ENCODE peak calls at places on chromosomes 3 and 15, in five cellular contexts. One of them, this sample, is unnamed. For H3K9me3 and H3K4me1, the result is how much of the 10 kb centered on the place peaks cover.

GRCh38 chr3:72887723-72888545 is at the start of gene GXYLT2:
- DNase-seq in lung: peak
- DNase-seq in A549: peak
- DNase-seq in body of pancreas: peak
- DNase-seq in heart right ventricle: peak
- DNase-seq in this sample: no peak

GRCh38 chr3:38138347-38139190 is at the start of gene MYD88:
- DNase-seq in body of pancreas: peak
- DNase-seq in heart right ventricle: peak
- DNase-seq in A549: peak
- DNase-seq in lung: peak
- DNase-seq in this sample: peak

GRCh38 chr3:192825657-192826200 is 91.9 kb downstream of the MB21D2 start:
- DNase-seq in heart right ventricle: no peak
- DNase-seq in A549: peak
- DNase-seq in lung: no peak
- DNase-seq in body of pancreas: peak
- DNase-seq in this sample: no peak

GRCh38 chr3:25354071-25354470 is 74.0 kb upstream of the RARB start:
- DNase-seq in lung: no peak
- DNase-seq in body of pancreas: no peak
- DNase-seq in A549: no peak
- DNase-seq in heart right ventricle: no peak
- DNase-seq in this sample: no peak

GRCh38 chr15:48631191-48631770 is 14.2 kb downstream of the FBN1 start:
- DNase-seq in lung: no peak
- DNase-seq in heart right ventricle: no peak
- DNase-seq in A549: no peak
- DNase-seq in body of pancreas: no peak
- DNase-seq in this sample: no peak

GRCh38 chr3:13139471-13140065 is 66.3 kb upstream of the IQSEC1 start:
- DNase-seq in lung: no peak
- DNase-seq in heart right ventricle: no peak
- DNase-seq in A549: no peak
- DNase-seq in body of pancreas: no peak
- DNase-seq in this sample: peak

GRCh38 chr3:32401141-32401540 is 9.5 kb downstream of the CMTM7 start:
- DNase-seq in lung: no peak
- DNase-seq in body of pancreas: no peak
- DNase-seq in heart right ventricle: no peak
- DNase-seq in A549: no peak
- DNase-seq in this sample: no peak

GRCh38 chr3:63519426-63519825 is 133.0 kb upstream of the SNTN start:
- DNase-seq in lung: no peak
- DNase-seq in heart right ventricle: no peak
- DNase-seq in A549: no peak
- DNase-seq in body of pancreas: no peak
- DNase-seq in this sample: no peak

GRCh38 chr3:120506828-120507774 is 56.3 kb upstream of the FSTL1 start:
- DNase-seq in lung: peak
- DNase-seq in body of pancreas: peak
- DNase-seq in A549: peak
- DNase-seq in heart right ventricle: peak
- DNase-seq in this sample: no peak

GRCh38 chr3:17775073-17775472 is 32.6 kb upstream of the TBC1D5 start:
- DNase-seq in A549: no peak
- DNase-seq in lung: no peak
- DNase-seq in heart right ventricle: no peak
- DNase-seq in body of pancreas: no peak
- DNase-seq in this sample: no peak

GRCh38 chr15:34188711-34189110 is 21.2 kb downstream of the KATNBL1 start:
- DNase-seq in heart right ventricle: no peak
- DNase-seq in body of pancreas: no peak
- DNase-seq in lung: no peak
- DNase-seq in A549: no peak
- DNase-seq in this sample: no peak

GRCh38 chr3:94873751-94874150 is 810.9 kb downstream of the NSUN3 start:
- DNase-seq in body of pancreas: no peak
- DNase-seq in heart right ventricle: no peak
- DNase-seq in lung: no peak
- DNase-seq in A549: no peak
- DNase-seq in this sample: no peak

GRCh38 chr3:158961497-158961896 is 159.6 kb downstream of the MFSD1 start:
- DNase-seq in A549: no peak
- DNase-seq in lung: no peak
- DNase-seq in heart right ventricle: no peak
- DNase-seq in body of pancreas: no peak
- DNase-seq in this sample: no peak

GRCh38 chr15:33126559-33127290 is 67.8 kb downstream of the FMN1 start:
- DNase-seq in lung: peak
- DNase-seq in body of pancreas: peak
- DNase-seq in A549: peak
- DNase-seq in heart right ventricle: peak
- DNase-seq in this sample: peak

GRCh38 chr15:83398591-83398990 is 48.5 kb upstream of the SH3GL3 start:
- DNase-seq in body of pancreas: no peak
- DNase-seq in A549: no peak
- DNase-seq in lung: no peak
- DNase-seq in heart right ventricle: no peak
- DNase-seq in this sample: no peak

GRCh38 chr3:122665226-122665786 is 15.3 kb upstream of the PARP14 start:
- DNase-seq in A549: no peak
- DNase-seq in lung: no peak
- DNase-seq in body of pancreas: no peak
- DNase-seq in heart right ventricle: no peak
- DNase-seq in this sample: no peak

GRCh38 chr3:161339517-161340500 is 31.5 kb downstream of the SPTSSB start:
- DNase-seq in body of pancreas: no peak
- DNase-seq in A549: no peak
- DNase-seq in lung: no peak
- DNase-seq in heart right ventricle: no peak
- DNase-seq in this sample: no peak

GRCh38 chr3:35883929-35884328 is 244.6 kb downstream of the ARPP21 start:
- DNase-seq in heart right ventricle: no peak
- DNase-seq in lung: no peak
- DNase-seq in body of pancreas: no peak
- DNase-seq in A549: no peak
- DNase-seq in this sample: no peak

GRCh38 chr3:159635047-159635641 is 353.5 kb upstream of the IL12A start:
- DNase-seq in lung: no peak
- DNase-seq in A549: peak
- DNase-seq in heart right ventricle: no peak
- DNase-seq in body of pancreas: no peak
- DNase-seq in this sample: no peak

GRCh38 chr15:78402056-78402610 is 35.9 kb upstream of the IREB2 start:
- DNase-seq in body of pancreas: no peak
- DNase-seq in lung: no peak
- DNase-seq in heart right ventricle: no peak
- DNase-seq in A549: no peak
- DNase-seq in this sample: no peak

GRCh38 chr3:58659051-58659675 is 7.4 kb downstream of the FAM3D start:
- DNase-seq in A549: peak
- DNase-seq in body of pancreas: peak
- DNase-seq in heart right ventricle: peak
- DNase-seq in lung: no peak
- DNase-seq in this sample: no peak

GRCh38 chr3:54122802-54123537 is 618 bp downstream of the CACNA2D3 start:
- DNase-seq in A549: no peak
- DNase-seq in heart right ventricle: no peak
- DNase-seq in body of pancreas: no peak
- DNase-seq in lung: no peak
- DNase-seq in this sample: no peak

GRCh38 chr15:84734794-84735479 is 13.5 kb upstream of the ZNF592 start:
- DNase-seq in heart right ventricle: peak
- DNase-seq in body of pancreas: peak
- DNase-seq in A549: peak
- DNase-seq in lung: peak
- DNase-seq in this sample: peak

GRCh38 chr3:171561601-171562323 is 101.6 kb upstream of the TNIK start:
- DNase-seq in lung: no peak
- DNase-seq in heart right ventricle: no peak
- DNase-seq in A549: no peak
- DNase-seq in body of pancreas: no peak
- DNase-seq in this sample: peak

GRCh38 chr15:41104234-41104633 is 11.8 kb downstream of the INO80 start:
- DNase-seq in heart right ventricle: no peak
- DNase-seq in lung: no peak
- DNase-seq in A549: no peak
- DNase-seq in body of pancreas: no peak
- DNase-seq in this sample: no peak

GRCh38 chr3:6750782-6751181 is 110.1 kb upstream of the GRM7 start:
- DNase-seq in A549: no peak
- DNase-seq in heart right ventricle: no peak
- DNase-seq in body of pancreas: no peak
- DNase-seq in lung: no peak
- DNase-seq in this sample: no peak

GRCh38 chr15:29449136-29449535 is 179.5 kb upstream of the NSMCE3 start:
- DNase-seq in A549: peak
- DNase-seq in lung: no peak
- DNase-seq in heart right ventricle: no peak
- DNase-seq in body of pancreas: no peak
- DNase-seq in this sample: no peak

GRCh38 chr15:81573098-81573746 is 199.2 kb upstream of the TMC3 start:
- DNase-seq in body of pancreas: no peak
- DNase-seq in lung: no peak
- DNase-seq in heart right ventricle: no peak
- DNase-seq in A549: no peak
- DNase-seq in this sample: no peak

GRCh38 chr15:54250351-54250750 is 272.1 kb downstream of the UNC13C start:
- DNase-seq in body of pancreas: no peak
- DNase-seq in heart right ventricle: no peak
- DNase-seq in A549: no peak
- DNase-seq in lung: no peak
- DNase-seq in this sample: no peak

GRCh38 chr15:51377038-51377761 is 35.7 kb downstream of the GLDN start:
- DNase-seq in body of pancreas: no peak
- DNase-seq in A549: no peak
- DNase-seq in lung: no peak
- DNase-seq in heart right ventricle: no peak
- DNase-seq in this sample: no peak

GRCh38 chr3:66383023-66383422 is 117.8 kb downstream of the LRIG1 start:
- DNase-seq in heart right ventricle: no peak
- DNase-seq in lung: no peak
- DNase-seq in A549: no peak
- DNase-seq in body of pancreas: no peak
- DNase-seq in this sample: no peak

GRCh38 chr15:39641187-39641889 is 60.5 kb downstream of the THBS1 start:
- DNase-seq in heart right ventricle: no peak
- DNase-seq in lung: no peak
- DNase-seq in body of pancreas: no peak
- DNase-seq in A549: no peak
- DNase-seq in this sample: no peak

GRCh38 chr3:121660356-121661171 is at the start of gene HCLS1:
- DNase-seq in heart right ventricle: peak
- DNase-seq in lung: peak
- DNase-seq in body of pancreas: peak
- DNase-seq in A549: no peak
- DNase-seq in this sample: peak

GRCh38 chr3:170338690-170339340 is 18.7 kb upstream of the SKIL start:
- DNase-seq in body of pancreas: no peak
- DNase-seq in A549: no peak
- DNase-seq in heart right ventricle: no peak
- DNase-seq in lung: no peak
- DNase-seq in this sample: no peak
- H3K9me3 ChIP-seq in body of pancreas: under half
- H3K9me3 ChIP-seq in A549: under half
- H3K9me3 ChIP-seq in heart right ventricle: under half
- H3K9me3 ChIP-seq in lung: under half
- H3K9me3 ChIP-seq in this sample: under half

GRCh38 chr3:52315006-52315405 is 1.1 kb upstream of the DNAH1 start:
- DNase-seq in lung: no peak
- DNase-seq in A549: no peak
- DNase-seq in heart right ventricle: no peak
- DNase-seq in body of pancreas: no peak
- DNase-seq in this sample: no peak

GRCh38 chr3:52313774-52314188 is 2.3 kb upstream of the DNAH1 start:
- DNase-seq in body of pancreas: peak
- DNase-seq in lung: no peak
- DNase-seq in A549: peak
- DNase-seq in heart right ventricle: peak
- DNase-seq in this sample: no peak

GRCh38 chr3:52313188-52313773 is 2.8 kb upstream of the DNAH1 start:
- DNase-seq in A549: no peak
- DNase-seq in body of pancreas: no peak
- DNase-seq in lung: no peak
- DNase-seq in heart right ventricle: no peak
- DNase-seq in this sample: no peak

GRCh38 chr3:52315977-52316764 is at the start of gene DNAH1:
- DNase-seq in A549: no peak
- DNase-seq in body of pancreas: no peak
- DNase-seq in heart right ventricle: no peak
- DNase-seq in lung: no peak
- DNase-seq in this sample: no peak

GRCh38 chr3:52314495-52314894 is 1.6 kb upstream of the DNAH1 start:
- DNase-seq in lung: no peak
- DNase-seq in body of pancreas: no peak
- DNase-seq in A549: no peak
- DNase-seq in heart right ventricle: no peak
- DNase-seq in this sample: no peak
- H3K4me1 ChIP-seq in lung: under half
- H3K4me1 ChIP-seq in body of pancreas: under half
- H3K4me1 ChIP-seq in A549: under half
- H3K4me1 ChIP-seq in heart right ventricle: under half
- H3K4me1 ChIP-seq in this sample: under half

DNA sequence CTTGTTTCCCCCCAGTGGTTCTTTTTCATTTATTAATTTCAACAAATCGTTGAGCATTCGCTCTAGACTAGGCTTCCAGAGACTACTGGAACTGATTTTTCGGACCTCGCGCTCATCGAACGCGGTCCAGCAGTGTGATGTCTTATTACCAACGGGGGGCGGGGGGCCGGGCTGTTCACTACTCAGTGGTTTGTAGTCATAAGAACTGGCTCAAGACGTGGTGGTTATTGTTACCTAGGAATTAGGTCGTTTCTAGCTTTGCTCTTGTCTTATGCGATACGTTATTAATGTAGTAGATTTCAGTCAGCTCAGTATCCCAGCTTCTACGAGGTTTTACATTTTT is 855 bp downstream of the RBM5 start:
- DNase-seq in body of pancreas: peak
- DNase-seq in A549: no peak
- DNase-seq in lung: no peak
- DNase-seq in heart right ventricle: no peak
- DNase-seq in this sample: no peak
- H3K27ac ChIP-seq in body of pancreas: peak
- H3K27ac ChIP-seq in A549: peak
- H3K27ac ChIP-seq in lung: peak
- H3K27ac ChIP-seq in heart right ventricle: peak
- H3K27ac ChIP-seq in this sample: peak

DNA sequence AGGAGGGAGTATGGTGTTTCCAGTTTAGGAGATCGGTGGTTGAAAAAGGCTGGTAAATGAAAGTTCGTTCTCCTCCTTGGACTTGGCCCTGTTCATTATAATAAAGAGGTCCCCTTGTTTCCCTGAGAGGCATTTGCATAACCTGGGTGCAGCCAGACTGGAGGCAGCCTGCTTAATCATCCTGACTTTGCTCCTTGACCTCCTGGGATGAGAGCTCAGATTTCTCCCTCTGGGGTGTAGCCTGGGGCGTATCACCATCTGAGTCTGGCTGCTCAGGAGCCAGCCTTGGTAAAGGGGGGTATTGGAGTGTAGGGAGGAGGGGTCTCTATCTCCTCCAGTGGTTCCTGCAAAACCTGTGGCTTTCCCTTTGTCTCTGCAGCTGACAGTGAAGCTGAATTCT is 21.3 kb upstream of the ACAD9 start:
- DNase-seq in A549: no peak
- DNase-seq in heart right ventricle: no peak
- DNase-seq in lung: no peak
- DNase-seq in body of pancreas: no peak
- DNase-seq in this sample: no peak
- H3K9me3 ChIP-seq in A549: half or more
- H3K9me3 ChIP-seq in heart right ventricle: under half
- H3K9me3 ChIP-seq in lung: under half
- H3K9me3 ChIP-seq in body of pancreas: under half
- H3K9me3 ChIP-seq in this sample: half or more